ENCODE peak calls at places on chromosomes 12 and 14, in four cellular contexts. One of them, this sample, is unnamed.
A peak's percentile ranks its signal among the peaks of the same experiment; 100 is the strongest.

GRCh38 chr14:34676516-34677211 is 37.7 kb downstream of the CFL2 start:
- DNase-seq in IMR-90: no peak
- DNase-seq in H9: no peak
- DNase-seq in H1: no peak
- DNase-seq in this sample: no peak

GRCh38 chr12:115088328-115088994 is 404.5 kb upstream of the TBX3 start:
- DNase-seq in IMR-90: no peak
- DNase-seq in H9: no peak
- DNase-seq in H1: no peak
- DNase-seq in this sample: no peak

GRCh38 chr12:90301095-90301494 is 592.5 kb upstream of the ATP2B1 start:
- DNase-seq in IMR-90: no peak
- DNase-seq in H9: no peak
- DNase-seq in H1: no peak
- DNase-seq in this sample: no peak

GRCh38 chr14:22656945-22657711 is 13.0 kb upstream of the OR6J1 start:
- DNase-seq in IMR-90: peak; percentile 35
- DNase-seq in H9: no peak
- DNase-seq in H1: no peak
- DNase-seq in this sample: peak; percentile 50

GRCh38 chr12:57632369-57632897 is 568 bp downstream of the B4GALNT1 start:
- DNase-seq in IMR-90: no peak
- DNase-seq in H9: peak; percentile 64
- DNase-seq in H1: no peak
- DNase-seq in this sample: peak; percentile 43

GRCh38 chr12:95412826-95413311 is 61.1 kb upstream of the METAP2 start:
- DNase-seq in IMR-90: peak; percentile 98
- DNase-seq in H9: no peak
- DNase-seq in H1: no peak
- DNase-seq in this sample: no peak

GRCh38 chr12:7229741-7230140 is 40.3 kb downstream of the PEX5 start:
- DNase-seq in IMR-90: no peak
- DNase-seq in H9: no peak
- DNase-seq in H1: no peak
- DNase-seq in this sample: no peak

GRCh38 chr14:102665665-102666064 is 73.2 kb downstream of the RCOR1 start:
- DNase-seq in IMR-90: no peak
- DNase-seq in H9: no peak
- DNase-seq in H1: no peak
- DNase-seq in this sample: no peak

GRCh38 chr12:70443274-70443673 is 77.2 kb downstream of the KCNMB4 start:
- DNase-seq in IMR-90: no peak
- DNase-seq in H9: no peak
- DNase-seq in H1: no peak
- DNase-seq in this sample: no peak

GRCh38 chr14:68373847-68374582 is 418.9 kb downstream of the ZFP36L1 start:
- DNase-seq in IMR-90: no peak
- DNase-seq in H9: no peak
- DNase-seq in H1: no peak
- DNase-seq in this sample: no peak

GRCh38 chr14:89947344-89947743 is 7.2 kb downstream of the EFCAB11 start:
- DNase-seq in IMR-90: no peak
- DNase-seq in H9: no peak
- DNase-seq in H1: no peak
- DNase-seq in this sample: peak; percentile 36

GRCh38 chr14:50901361-50901760 is 29.5 kb downstream of the ABHD12B start:
- DNase-seq in IMR-90: no peak
- DNase-seq in H9: no peak
- DNase-seq in H1: no peak
- DNase-seq in this sample: no peak

GRCh38 chr12:2936301-2936700 is 22.9 kb upstream of the TEAD4 start:
- DNase-seq in IMR-90: no peak
- DNase-seq in H9: no peak
- DNase-seq in H1: no peak
- DNase-seq in this sample: no peak

GRCh38 chr12:100687686-100688085 is 106.9 kb upstream of the ANO4 start:
- DNase-seq in IMR-90: no peak
- DNase-seq in H9: no peak
- DNase-seq in H1: no peak
- DNase-seq in this sample: no peak

GRCh38 chr12:18421840-18422239 is 160.5 kb downstream of the PIK3C2G start:
- DNase-seq in IMR-90: peak; percentile 75
- DNase-seq in H9: no peak
- DNase-seq in H1: no peak
- DNase-seq in this sample: no peak

GRCh38 chr14:99313234-99313633 is 41.2 kb upstream of the BCL11B start:
- DNase-seq in IMR-90: no peak
- DNase-seq in H9: no peak
- DNase-seq in H1: no peak
- DNase-seq in this sample: no peak

GRCh38 chr12:64269161-64269560 is 47.1 kb upstream of the KICS2 start:
- DNase-seq in IMR-90: no peak
- DNase-seq in H9: no peak
- DNase-seq in H1: no peak
- DNase-seq in this sample: no peak

GRCh38 chr12:112347521-112347920 is 34.7 kb downstream of the HECTD4 start:
- DNase-seq in IMR-90: peak; percentile 99
- DNase-seq in H9: no peak
- DNase-seq in H1: no peak
- DNase-seq in this sample: no peak

GRCh38 chr12:46452061-46452615 is 79.6 kb upstream of the SLC38A2 start:
- DNase-seq in IMR-90: peak; percentile 62
- DNase-seq in H9: no peak
- DNase-seq in H1: no peak
- DNase-seq in this sample: no peak

GRCh38 chr14:86596024-86596423 is 1066.1 kb downstream of the FLRT2 start:
- DNase-seq in IMR-90: no peak
- DNase-seq in H9: no peak
- DNase-seq in H1: no peak
- DNase-seq in this sample: no peak

GRCh38 chr12:120157678-120158077 is 36.8 kb downstream of the GCN1 start:
- DNase-seq in IMR-90: no peak
- DNase-seq in H9: no peak
- DNase-seq in H1: no peak
- DNase-seq in this sample: no peak
- H3K56ac ChIP-seq in IMR-90: no peak overlapping the region
- H3K56ac ChIP-seq in H9: no peak overlapping the region
- H3K56ac ChIP-seq in H1: no peak overlapping the region
- H3K56ac ChIP-seq in this sample: no peak overlapping the region

GRCh38 chr12:55614764-55615163 is 21.9 kb upstream of the OR10P1 start:
- DNase-seq in IMR-90: no peak
- DNase-seq in H9: no peak
- DNase-seq in H1: no peak
- DNase-seq in this sample: no peak

GRCh38 chr12:55624056-55624455 is 12.6 kb upstream of the OR10P1 start:
- DNase-seq in IMR-90: no peak
- DNase-seq in H9: no peak
- DNase-seq in H1: no peak
- DNase-seq in this sample: no peak

DNA sequence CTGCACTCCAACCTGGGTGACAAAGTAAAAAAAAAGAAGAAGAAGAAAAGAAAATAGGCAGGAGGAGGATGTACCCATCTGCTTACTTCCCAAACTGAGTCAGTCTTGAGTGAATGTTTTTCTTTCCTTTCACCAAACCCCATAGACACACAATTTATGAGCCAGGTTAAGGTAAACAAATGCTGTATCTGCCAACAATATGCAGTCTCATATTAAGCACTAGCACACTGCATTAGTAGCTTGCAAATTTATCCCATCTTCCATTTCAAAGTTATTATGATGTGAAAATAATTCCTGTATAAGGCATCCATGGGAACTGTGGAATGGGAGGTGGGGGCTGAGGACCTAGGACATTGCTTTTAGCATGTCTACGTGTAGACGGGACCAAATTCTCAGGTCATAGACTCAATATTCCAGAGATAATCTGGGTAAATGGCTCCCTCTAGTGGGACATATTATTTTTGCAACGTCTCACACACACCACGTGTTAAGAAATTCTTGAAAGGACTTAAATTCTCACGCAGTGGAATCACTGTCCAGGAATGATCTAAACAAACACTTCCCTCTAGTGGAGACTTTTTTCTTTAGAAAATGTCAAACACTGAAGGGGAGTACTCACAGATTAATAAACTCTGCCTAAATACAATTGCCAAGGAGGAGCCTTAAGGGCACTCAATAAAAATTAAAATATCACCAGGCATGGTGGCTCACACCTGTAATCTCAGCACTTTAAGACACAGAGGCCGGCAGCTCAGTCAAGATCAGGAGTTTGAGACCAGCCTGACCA is 17.1 kb upstream of the OR10P1 start:
- DNase-seq in IMR-90: peak; percentile 92
- DNase-seq in H9: peak; percentile 65
- DNase-seq in H1: peak; percentile 43
- DNase-seq in this sample: peak; percentile 97
- H3K56ac ChIP-seq in IMR-90: no peak overlapping the region
- H3K56ac ChIP-seq in H9: no peak overlapping the region
- H3K56ac ChIP-seq in H1: no peak overlapping the region
- H3K56ac ChIP-seq in this sample: no peak overlapping the region

GRCh38 chr12:82648510-82648909 is 38.2 kb upstream of the TMTC2 start:
- DNase-seq in IMR-90: no peak
- DNase-seq in H9: no peak
- DNase-seq in H1: no peak
- DNase-seq in this sample: no peak

GRCh38 chr12:82650627-82651337 is 35.9 kb upstream of the TMTC2 start:
- DNase-seq in IMR-90: no peak
- DNase-seq in H9: no peak
- DNase-seq in H1: no peak
- DNase-seq in this sample: peak; percentile 64

GRCh38 chr12:82647853-82648252 is 38.9 kb upstream of the TMTC2 start:
- DNase-seq in IMR-90: no peak
- DNase-seq in H9: no peak
- DNase-seq in H1: no peak
- DNase-seq in this sample: no peak

GRCh38 chr12:82645414-82645813 is 41.3 kb upstream of the TMTC2 start:
- DNase-seq in IMR-90: no peak
- DNase-seq in H9: no peak
- DNase-seq in H1: no peak
- DNase-seq in this sample: no peak
- H3K56ac ChIP-seq in IMR-90: no peak overlapping the region
- H3K56ac ChIP-seq in H9: no peak overlapping the region
- H3K56ac ChIP-seq in H1: no peak overlapping the region
- H3K56ac ChIP-seq in this sample: no peak overlapping the region

GRCh38 chr12:93686572-93687365 is 9.6 kb downstream of the CRADD start:
- DNase-seq in IMR-90: no peak
- DNase-seq in H9: no peak
- DNase-seq in H1: no peak
- DNase-seq in this sample: no peak

GRCh38 chr12:93682846-93683261 is 5.7 kb downstream of the CRADD start:
- DNase-seq in IMR-90: no peak
- DNase-seq in H9: peak; percentile 57
- DNase-seq in H1: no peak
- DNase-seq in this sample: peak; percentile 77

GRCh38 chr12:93689076-93689834 is 12.1 kb downstream of the CRADD start:
- DNase-seq in IMR-90: peak; percentile 84
- DNase-seq in H9: no peak
- DNase-seq in H1: no peak
- DNase-seq in this sample: no peak

GRCh38 chr12:93683410-93683809 is 6.2 kb downstream of the CRADD start:
- DNase-seq in IMR-90: no peak
- DNase-seq in H9: peak; percentile 62
- DNase-seq in H1: no peak
- DNase-seq in this sample: no peak

DNA sequence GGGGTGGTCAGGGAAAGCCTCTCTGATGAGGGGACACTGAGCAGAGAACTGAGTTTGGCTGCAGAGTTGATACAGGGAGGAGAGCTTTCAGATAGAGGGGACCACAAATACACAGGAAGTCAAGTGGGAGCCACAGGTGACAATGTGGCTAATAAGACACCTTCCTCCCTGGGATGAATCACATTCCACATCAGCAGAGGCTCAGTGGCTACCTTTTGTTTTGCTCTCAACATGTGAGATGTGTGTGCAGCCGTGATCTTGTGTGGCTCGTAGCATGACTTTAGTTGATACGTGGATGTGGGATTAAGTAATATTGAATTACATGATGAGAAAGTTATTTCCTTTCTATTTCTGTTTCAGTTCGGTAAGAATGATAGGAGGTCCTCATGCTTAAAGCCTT is 7.5 kb downstream of the CRADD start:
- DNase-seq in IMR-90: no peak
- DNase-seq in H9: no peak
- DNase-seq in H1: no peak
- DNase-seq in this sample: no peak
- H3K56ac ChIP-seq in IMR-90: no peak overlapping the region
- H3K56ac ChIP-seq in H9: no peak overlapping the region
- H3K56ac ChIP-seq in H1: no peak overlapping the region
- H3K56ac ChIP-seq in this sample: no peak overlapping the region

GRCh38 chr14:91021991-91022621 is 38.3 kb downstream of the RPS6KA5 start:
- DNase-seq in IMR-90: no peak
- DNase-seq in H9: no peak
- DNase-seq in H1: no peak
- DNase-seq in this sample: no peak
- H3K56ac ChIP-seq in IMR-90: no peak overlapping the region
- H3K56ac ChIP-seq in H9: no peak overlapping the region
- H3K56ac ChIP-seq in H1: no peak overlapping the region
- H3K56ac ChIP-seq in this sample: no peak overlapping the region